ENCODE peak calls at places on chromosomes 1 and 21, in eight cellular contexts. I, E, N, O, M, P, V and B are unnamed samples.

GRCh38 chr1:33741749-33742148 is 122.1 kb upstream of the HMGB4 start:
- DNase-seq in M (no peak), P (no peak), E (no peak), O (no peak), N (no peak), I (no peak), V (no peak), B (no peak)

GRCh38 chr1:152419917-152420316 is 5.9 kb upstream of the CRNN start:
- DNase-seq in I (no peak), V (no peak), O (no peak), N (no peak), E (no peak), M (no peak), P (no peak), B (no peak)

GRCh38 chr1:1894354-1895049 is 3.6 kb upstream of the GNB1 start:
- DNase-seq in E (no peak), P (no peak), N (no peak), V (no peak), I (no peak), M (peak; percentile 2), O (no peak), B (no peak)

GRCh38 chr1:36764796-36765195 is 269.5 kb downstream of the GRIK3 start:
- DNase-seq in M (peak; percentile 73), O (no peak), P (no peak), E (no peak), N (no peak), V (no peak), I (no peak), B (no peak)

GRCh38 chr1:178749581-178750166 is 24.6 kb downstream of the RALGPS2 start:
- DNase-seq in O (no peak), M (no peak), I (no peak), P (no peak), N (no peak), V (no peak), E (no peak), B (no peak)

GRCh38 chr1:109761227-109762038 is 2.3 kb downstream of the EPS8L3 start:
- DNase-seq in N (no peak), V (no peak), I (no peak), M (no peak), E (no peak), O (no peak), P (no peak), B (no peak)

GRCh38 chr1:221998781-221999180 is 256.9 kb upstream of the DUSP10 start:
- DNase-seq in P (no peak), E (no peak), M (no peak), V (no peak), O (no peak), N (no peak), I (no peak), B (no peak)

GRCh38 chr1:87794788-87795614 is 466.3 kb downstream of the LMO4 start:
- DNase-seq in M (no peak), E (no peak), O (peak; percentile 75), V (peak; percentile 43), I (peak; percentile 87), N (no peak), P (peak; percentile 61), B (no peak)

GRCh38 chr1:9174762-9175161 is 45.9 kb upstream of the GPR157 start:
- DNase-seq in V (no peak), I (no peak), P (no peak), O (no peak), N (no peak), E (no peak), M (no peak), B (no peak)

GRCh38 chr1:167943541-167943940 is 6.7 kb upstream of the MPC2 start:
- DNase-seq in E (no peak), N (no peak), O (no peak), P (no peak), M (no peak), I (peak; percentile 33), V (no peak), B (no peak)

GRCh38 chr1:17342014-17342441 is 30.0 kb upstream of the PADI6 start:
- DNase-seq in P (no peak), E (no peak), V (no peak), M (no peak), O (no peak), I (no peak), N (no peak), B (no peak)

GRCh38 chr1:3468236-3469103 is 14.0 kb downstream of the ARHGEF16 start:
- DNase-seq in N (no peak), O (no peak), M (no peak), P (no peak), V (no peak), E (no peak), I (no peak), B (no peak)

GRCh38 chr21:35226960-35227741 is 178.0 kb upstream of the RUNX1 start:
- DNase-seq in I (no peak), V (no peak), E (no peak), N (no peak), M (no peak), P (no peak), O (no peak), B (no peak)

GRCh38 chr1:37561794-37562132 is 5.0 kb downstream of the DNALI1 start:
- DNase-seq in P (no peak), M (peak; percentile 31), N (no peak), I (peak; percentile 22), O (peak; percentile 61), E (peak; percentile 38), V (no peak), B (no peak)

GRCh38 chr1:212285685-212286436 is 651 bp downstream of the PPP2R5A start:
- DNase-seq in N (peak; percentile 43), P (no peak), I (peak; percentile 35), O (peak; percentile 62), M (peak; percentile 78), V (no peak), E (peak; percentile 57), B (peak; percentile 52)

GRCh38 chr1:202639500-202639899 is 70.8 kb downstream of the SYT2 start:
- DNase-seq in E (no peak), I (peak; percentile 97), V (no peak), P (no peak), O (no peak), M (peak; percentile 68), N (no peak), B (no peak)

GRCh38 chr1:205438213-205439158 is 16.6 kb upstream of the LEMD1 start:
- DNase-seq in P (no peak), E (peak; percentile 58), N (no peak), I (peak; percentile 65), V (no peak), M (no peak), O (peak; percentile 60), B (no peak)
- TF ChIP-seq CTCF in P (peak; percentile 60), E (peak; percentile 45), N (peak; percentile 43), I (peak; percentile 52), V (peak; percentile 75), M (peak; percentile 26), O (peak; percentile 22), B (peak; percentile 42)

GRCh38 chr1:82160903-82161302 is 360.2 kb downstream of the ADGRL2 start:
- DNase-seq in N (no peak), V (no peak), M (no peak), P (no peak), E (no peak), I (no peak), O (no peak), B (no peak)
- TF ChIP-seq CTCF in N (no peak), V (no peak), M (no peak), P (no peak), E (no peak), I (no peak), O (no peak), B (no peak)

DNA sequence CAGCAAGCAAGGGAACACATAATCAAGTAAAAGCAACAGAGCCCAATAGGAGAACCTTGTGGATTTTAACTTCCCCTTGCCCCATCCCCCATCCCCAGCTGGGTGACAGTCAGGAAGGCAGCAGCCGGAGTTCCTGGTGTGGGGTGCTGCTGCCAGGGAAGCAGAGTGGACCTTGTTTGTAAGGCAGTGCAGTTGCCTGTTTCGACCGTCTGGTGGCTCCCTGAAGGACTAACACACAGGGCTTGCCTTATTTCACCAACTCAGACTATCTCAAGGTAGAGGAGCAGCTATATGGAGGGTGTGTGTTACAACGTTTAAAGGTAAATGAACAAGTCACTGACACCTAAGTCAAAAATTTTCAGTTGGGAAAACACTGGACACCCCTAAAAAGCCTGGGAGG is 6.6 kb downstream of the KRTAP10-8 start:
- DNase-seq in E (no peak), V (no peak), M (no peak), O (peak; percentile 14), P (no peak), I (peak; percentile 14), N (no peak), B (no peak)
- TF ChIP-seq CTCF in E (no peak), V (no peak), M (peak; percentile 30), O (no peak), P (peak; percentile 4), I (no peak), N (peak; percentile 33), B (peak; percentile 18)

DNA sequence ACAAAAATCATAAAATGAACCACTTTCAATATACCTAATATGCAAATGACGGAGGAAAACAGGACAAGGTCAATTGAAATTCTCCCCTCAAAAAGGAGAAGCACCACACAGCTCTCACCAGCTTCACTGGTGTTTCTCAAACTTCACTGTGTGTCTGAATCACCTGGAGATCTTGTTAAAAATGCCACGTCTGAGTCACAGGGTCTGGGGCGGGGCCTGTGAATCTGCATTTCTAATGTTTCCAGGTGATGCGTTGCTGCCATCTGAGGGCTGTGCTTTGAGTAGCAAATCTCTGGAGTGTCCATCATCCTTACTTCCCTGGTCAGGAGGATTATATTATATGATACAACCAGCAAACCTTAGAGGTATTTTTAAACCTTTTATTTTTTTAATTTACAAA is 9.0 kb downstream of the CLDN19 start:
- DNase-seq in M (no peak), N (no peak), V (no peak), E (no peak), I (no peak), P (no peak), O (peak; percentile 36), B (no peak)
- TF ChIP-seq CTCF in M (peak; percentile 22), N (no peak), V (no peak), E (no peak), I (no peak), P (no peak), O (peak; percentile 18), B (no peak)

DNA sequence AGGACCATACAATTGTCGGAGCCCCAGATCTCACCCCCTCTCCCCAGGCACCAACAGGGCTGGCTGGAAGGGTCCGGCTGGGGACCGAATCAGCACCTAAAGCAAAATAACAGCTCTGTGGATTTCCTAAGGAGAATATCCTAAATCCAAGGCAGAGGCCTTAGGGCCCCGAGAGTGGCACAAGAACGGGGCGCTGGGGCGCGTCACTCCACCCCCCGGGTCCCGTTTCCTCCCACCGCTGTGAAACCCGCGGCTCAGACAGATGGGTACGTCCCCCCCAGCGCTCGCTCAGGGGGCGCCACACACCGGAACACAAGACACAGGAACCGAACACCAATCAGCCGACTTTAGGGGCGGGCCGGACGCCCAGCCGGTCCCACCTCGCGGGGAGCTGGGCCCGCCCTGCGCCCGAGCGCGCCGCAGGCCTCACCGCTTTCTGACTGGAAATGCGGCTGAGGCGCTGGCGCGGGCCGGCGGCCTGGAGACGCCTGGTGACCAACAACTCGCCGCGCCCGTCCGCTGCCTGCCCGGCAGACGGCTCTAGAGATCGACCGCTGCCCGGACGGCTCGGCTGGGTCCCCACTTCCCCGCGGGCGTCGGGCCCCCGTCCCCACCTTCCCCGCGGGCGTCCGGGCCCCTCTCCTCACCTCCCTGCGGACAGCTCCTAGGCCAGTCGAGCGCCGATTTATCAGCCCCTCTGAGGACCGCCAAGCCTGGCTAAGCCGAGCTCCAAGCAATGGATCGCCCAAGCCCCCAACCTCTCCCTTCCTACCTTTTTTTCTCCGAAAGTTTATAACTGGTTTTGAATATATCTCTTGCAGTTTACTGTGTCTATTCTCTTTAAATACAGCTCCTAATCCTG is at the start of gene HFM1:
- DNase-seq in P (no peak), V (peak; percentile 37), E (peak; percentile 81), I (peak; percentile 69), O (peak; percentile 73), M (peak; percentile 94), N (peak; percentile 66), B (peak; percentile 73)
- TF ChIP-seq CTCF in P (no peak), V (no peak), E (no peak), I (no peak), O (no peak), M (peak; percentile 24), N (peak; percentile 27), B (no peak)